ENCODE peak calls at places on chromosomes 12 and 14, in six cellular contexts. V is pulmonary artery endothelial cell, J is adrenal gland, L is activated B cell treated with CpG ODN at 0.5 μM for 24 hours, K is choroid plexus epithelial cell, Q is ACHN. B is an unnamed sample.

GRCh38 chr14:63297387-63297786 is 21.3 kb downstream of the GPHB5 start:
- DNase-seq in L (no peak), V (no peak), J (no peak), K (no peak), Q (no peak), B (no peak)

GRCh38 chr12:6062427-6063378 is 61.8 kb downstream of the VWF start:
- DNase-seq in K (peak; percentile 66), J (peak; percentile 64), Q (peak; percentile 64), V (no peak), L (peak; percentile 41), B (no peak)

GRCh38 chr14:59688224-59689170 is 111.9 kb upstream of the CCDC175 start:
- DNase-seq in K (peak; percentile 89), V (peak; percentile 24), J (peak; percentile 33), L (no peak), Q (peak; percentile 20), B (peak; percentile 65)

GRCh38 chr14:88851587-88851986 is 27.1 kb downstream of the TTC8 start:
- DNase-seq in V (no peak), L (no peak), K (no peak), Q (no peak), J (no peak), B (no peak)

GRCh38 chr14:28382460-28383220 is 383.9 kb upstream of the FOXG1 start:
- DNase-seq in L (no peak), V (peak; percentile 75), Q (peak; percentile 15), K (peak; percentile 96), J (no peak), B (no peak)

GRCh38 chr14:51109651-51110050 is 14.7 kb upstream of the TRIM9 start:
- DNase-seq in L (no peak), Q (no peak), J (no peak), K (no peak), V (no peak), B (no peak)

GRCh38 chr14:90778468-90779255 is 37.6 kb downstream of the TTC7B start:
- DNase-seq in V (no peak), Q (no peak), L (no peak), K (no peak), J (no peak), B (no peak)

GRCh38 chr14:95597784-95598204 is 62.9 kb downstream of the GLRX5 start:
- DNase-seq in V (no peak), L (no peak), Q (peak; percentile 22), K (peak; percentile 19), J (peak; percentile 21), B (no peak)

GRCh38 chr14:54829486-54830224 is 73.0 kb downstream of the GCH1 start:
- DNase-seq in Q (no peak), V (no peak), L (no peak), J (no peak), K (no peak), B (no peak)

B was measured in Kasumi-1.